ENCODE peak calls at places on chromosome 13, in seven cellular contexts. V, F, N, M, L, S and H are unnamed samples.

GRCh38 chr13:48977973-48978372 is 2.3 kb downstream of the FNDC3A start:
- DNase-seq in V (no peak), F (no peak), N (no peak), M (no peak), L (no peak), S (no peak), H (no peak)

GRCh38 chr13:53694814-53695533 is 666.4 kb downstream of the OLFM4 start:
- DNase-seq in V (no peak), F (no peak), N (no peak), M (no peak), L (no peak), S (no peak), H (no peak)

GRCh38 chr13:40433577-40433976 is 232.9 kb downstream of the FOXO1 start:
- DNase-seq in V (no peak), F (no peak), N (peak; percentile 31), M (no peak), L (peak; percentile 8), S (peak; percentile 36), H (no peak)

GRCh38 chr13:99378985-99379734 is 72.0 kb upstream of the GPR183 start:
- DNase-seq in V (no peak), F (no peak), N (no peak), M (no peak), L (no peak), S (no peak), H (no peak)

GRCh38 chr13:46179576-46180368 is 2.2 kb downstream of the LCP1 start:
- DNase-seq in V (no peak), F (no peak), N (peak; percentile 93), M (no peak), L (peak; percentile 64), S (peak; percentile 47), H (no peak)

GRCh38 chr13:92806215-92806614 is 420.4 kb upstream of the GPC6 start:
- DNase-seq in V (no peak), F (no peak), N (peak; percentile 45), M (no peak), L (no peak), S (no peak), H (no peak)

GRCh38 chr13:87893982-87894527 is 222.9 kb downstream of the SLITRK5 start:
- DNase-seq in V (no peak), F (no peak), N (peak; percentile 5), M (no peak), L (no peak), S (no peak), H (no peak)

GRCh38 chr13:78139765-78140164 is 221.1 kb upstream of the EDNRB start:
- DNase-seq in V (no peak), F (no peak), N (no peak), M (no peak), L (no peak), S (no peak), H (no peak)

GRCh38 chr13:64130600-64130999 is 2715.0 kb upstream of the PCDH20 start:
- DNase-seq in V (no peak), F (no peak), N (no peak), M (no peak), L (no peak), S (no peak), H (no peak)

GRCh38 chr13:84570831-84571230 is 688.6 kb upstream of the SLITRK1 start:
- DNase-seq in V (no peak), F (no peak), N (no peak), M (no peak), L (no peak), S (no peak), H (no peak)

GRCh38 chr13:97222934-97223710 is 989 bp downstream of the MBNL2 start:
- DNase-seq in V (no peak), F (no peak), N (no peak), M (no peak), L (no peak), S (no peak), H (no peak)

GRCh38 chr13:93805736-93806135 is 579.1 kb downstream of the GPC6 start:
- DNase-seq in V (no peak), F (no peak), N (no peak), M (no peak), L (no peak), S (no peak), H (no peak)

GRCh38 chr13:79228972-79229371 is 177.1 kb downstream of the RBM26 start:
- DNase-seq in V (no peak), F (no peak), N (no peak), M (no peak), L (no peak), S (no peak), H (no peak)

GRCh38 chr13:80151016-80151415 is 189.9 kb downstream of the SPRY2 start:
- DNase-seq in V (no peak), F (no peak), N (no peak), M (no peak), L (no peak), S (no peak), H (no peak)

GRCh38 chr13:111271186-111271698 is 49.2 kb upstream of the TEX29 start:
- DNase-seq in V (no peak), F (no peak), N (no peak), M (no peak), L (no peak), S (no peak), H (no peak)

GRCh38 chr13:105266615-105267014 is 1268.8 kb downstream of the EFNB2 start:
- DNase-seq in V (no peak), F (no peak), N (no peak), M (no peak), L (no peak), S (no peak), H (no peak)

GRCh38 chr13:63308585-63308984 is 1892.9 kb upstream of the PCDH20 start:
- DNase-seq in V (no peak), F (no peak), N (no peak), M (no peak), L (no peak), S (no peak), H (no peak)

GRCh38 chr13:40116008-40116407 is 460.5 kb downstream of the COG6 start:
- DNase-seq in V (no peak), F (no peak), N (peak; percentile 15), M (peak; percentile 60), L (no peak), S (peak; percentile 55), H (no peak)

GRCh38 chr13:48631441-48631840 is 22.3 kb upstream of the CYSLTR2 start:
- DNase-seq in V (no peak), F (no peak), N (no peak), M (no peak), L (no peak), S (no peak), H (no peak)

GRCh38 chr13:110617326-110618072 is 2.2 kb downstream of the NAXD start:
- DNase-seq in V (no peak), F (no peak), N (no peak), M (no peak), L (no peak), S (no peak), H (no peak)

GRCh38 chr13:72565893-72566292 is 161.5 kb downstream of the MZT1 start:
- DNase-seq in V (no peak), F (no peak), N (peak; percentile 41), M (no peak), L (no peak), S (no peak), H (no peak)